ENCODE peak calls at places on chromosomes 4 and X, in four cellular contexts. I is Peyer's patch, V is mammary epithelial cell, B is fibroblast of lung. N is an unnamed sample. For H3K4me1, the result is how much of the 10 kb centered on the place peaks cover.

GRCh38 chrX:151019837-151020236 is 36.7 kb downstream of the HMGB3 start:
- DNase-seq in I (no peak), B (peak), V (peak), N (peak)

GRCh38 chrX:152847281-152847680 is 16.4 kb downstream of the NSDHL start:
- DNase-seq in V (no peak), I (no peak), B (no peak), N (no peak)

GRCh38 chr4:80529021-80529420 is 193.5 kb downstream of the CFAP299 start:
- DNase-seq in I (no peak), V (no peak), B (no peak), N (no peak)

GRCh38 chr4:145937990-145938611 is 522 bp downstream of the ZNF827 start:
- DNase-seq in V (peak), B (peak), I (peak), N (peak)

GRCh38 chr4:20543131-20543530 is 157.1 kb upstream of the PACRGL start:
- DNase-seq in B (no peak), V (no peak), I (no peak), N (no peak)

GRCh38 chr4:173182403-173182802 is 13.8 kb downstream of the GALNT7 start:
- DNase-seq in I (no peak), B (peak), V (peak), N (peak)

GRCh38 chr4:2768921-2769336 is 12.8 kb upstream of the TNIP2 start:
- DNase-seq in B (no peak), I (no peak), V (no peak), N (no peak)

GRCh38 chrX:21932277-21932996 is 8.1 kb upstream of the SMS start:
- DNase-seq in V (peak), I (no peak), B (peak), N (no peak)

GRCh38 chr4:152512483-152512882 is 23.4 kb downstream of the FBXW7 start:
- DNase-seq in B (no peak), I (no peak), V (no peak), N (no peak)

GRCh38 chr4:155442267-155443105 is 65.7 kb upstream of the MAP9 start:
- DNase-seq in I (peak), V (peak), B (peak), N (peak)

GRCh38 chrX:106039920-106040319 is 1.4 kb upstream of the SERPINA7 start:
- DNase-seq in B (no peak), V (peak), I (no peak), N (no peak)

GRCh38 chr4:155735506-155735905 is 23.3 kb upstream of the GUCY1B1 start:
- DNase-seq in I (no peak), V (no peak), B (no peak), N (no peak)

GRCh38 chr4:168183717-168184571 is 91.6 kb downstream of the ANXA10 start:
- DNase-seq in V (peak), B (peak), I (no peak), N (no peak)

GRCh38 chr4:113452868-113453620 is 308.5 kb downstream of the CAMK2D start:
- DNase-seq in V (no peak), B (peak), I (no peak), N (peak)

GRCh38 chrX:68878977-68879376 is 50.2 kb downstream of the EFNB1 start:
- DNase-seq in B (no peak), V (peak), I (no peak), N (peak)

GRCh38 chrX:137234651-137235402 is 201.0 kb upstream of the GPR101 start:
- DNase-seq in I (no peak), B (no peak), V (no peak), N (no peak)

GRCh38 chr4:38092701-38093100 is 132.5 kb downstream of the PTTG2 start:
- DNase-seq in V (peak), B (peak), I (no peak), N (no peak)

GRCh38 chrX:41922694-41923171 is 621 bp downstream of the CASK start:
- DNase-seq in I (peak), B (peak), V (peak), N (no peak)

GRCh38 chr4:93751410-93751809 is 77.1 kb upstream of the ATOH1 start:
- DNase-seq in V (no peak), B (no peak), I (no peak), N (no peak)

GRCh38 chrX:3046253-3046909 is 5.1 kb downstream of the ARSF start:
- DNase-seq in B (no peak), I (no peak), V (no peak), N (no peak)

GRCh38 chr4:82784615-82785247 is 13.9 kb downstream of the SCD5 start:
- DNase-seq in B (peak), I (no peak), V (no peak), N (no peak)

GRCh38 chrX:68989456-68989855 is 160.6 kb downstream of the EFNB1 start:
- DNase-seq in B (no peak), V (no peak), I (no peak), N (no peak)

GRCh38 chrX:13377537-13377936 is 57.7 kb upstream of the ATXN3L start:
- DNase-seq in B (peak), V (peak), I (no peak), N (no peak)

GRCh38 chr4:89136525-89136924 is 25.2 kb downstream of the TIGD2 start:
- DNase-seq in V (peak), I (no peak), B (peak), N (peak)

GRCh38 chr4:186851291-186852077 is 127.8 kb upstream of the FAT1 start:
- DNase-seq in V (no peak), B (no peak), I (no peak), N (no peak)

GRCh38 chrX:116114999-116115398 is 55.5 kb upstream of the AGTR2 start:
- DNase-seq in I (no peak), B (no peak), V (no peak), N (no peak)

GRCh38 chrX:116111497-116111896 is 59.0 kb upstream of the AGTR2 start:
- DNase-seq in V (no peak), I (no peak), B (no peak), N (no peak)

GRCh38 chrX:116111934-116112595 is 58.5 kb upstream of the AGTR2 start:
- DNase-seq in B (no peak), I (no peak), V (no peak), N (no peak)
- TF ChIP-seq CTCF in B (no peak), I (no peak), V (no peak), N (no peak)

DNA sequence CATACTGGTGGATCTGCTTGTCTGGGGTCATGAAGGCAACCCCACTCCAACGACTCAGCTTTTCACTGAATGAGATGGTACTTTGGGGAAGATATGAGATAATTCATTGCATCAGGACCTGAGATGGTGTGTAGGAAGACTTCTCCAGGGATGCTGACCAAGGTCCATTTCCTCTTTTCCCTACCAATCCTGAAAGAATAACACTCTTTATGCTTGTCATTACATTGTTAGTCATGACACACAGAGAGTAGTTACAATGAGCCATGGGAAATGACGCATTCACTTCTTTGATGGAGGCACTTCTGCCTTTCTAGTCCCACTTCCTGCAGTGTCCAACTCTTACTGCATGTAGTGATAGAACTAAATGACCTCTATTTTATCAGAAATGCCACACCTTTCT is 58.6 kb downstream of the AREG start:
- DNase-seq in V (peak), B (peak), I (no peak), N (no peak)
- H3K4me1 ChIP-seq in V (under half), B (under half), I (under half), N (under half)

DNA sequence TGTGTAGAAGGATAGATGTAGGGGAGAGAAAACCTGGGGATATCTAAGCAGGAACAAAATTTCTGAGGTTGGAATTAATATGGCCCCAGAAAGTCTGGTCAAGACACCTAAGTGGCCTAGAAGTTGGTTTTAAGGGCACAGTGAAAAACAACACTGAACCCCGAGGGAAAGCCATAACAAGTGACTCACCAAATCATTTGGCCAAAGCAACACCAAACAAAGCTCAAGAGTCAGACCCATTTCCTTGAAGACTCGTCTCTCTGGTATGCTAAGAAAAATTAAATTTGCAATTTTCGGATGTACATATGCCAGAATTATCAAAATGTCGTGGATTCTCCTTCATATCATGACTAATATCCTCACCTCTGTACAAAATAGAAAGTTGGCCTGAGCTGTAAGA is 162.9 kb downstream of the SMIM20 start:
- DNase-seq in I (no peak), V (no peak), B (peak), N (no peak)
- H3K27ac ChIP-seq in I (no peak), V (no peak), B (peak), N (no peak)

DNA sequence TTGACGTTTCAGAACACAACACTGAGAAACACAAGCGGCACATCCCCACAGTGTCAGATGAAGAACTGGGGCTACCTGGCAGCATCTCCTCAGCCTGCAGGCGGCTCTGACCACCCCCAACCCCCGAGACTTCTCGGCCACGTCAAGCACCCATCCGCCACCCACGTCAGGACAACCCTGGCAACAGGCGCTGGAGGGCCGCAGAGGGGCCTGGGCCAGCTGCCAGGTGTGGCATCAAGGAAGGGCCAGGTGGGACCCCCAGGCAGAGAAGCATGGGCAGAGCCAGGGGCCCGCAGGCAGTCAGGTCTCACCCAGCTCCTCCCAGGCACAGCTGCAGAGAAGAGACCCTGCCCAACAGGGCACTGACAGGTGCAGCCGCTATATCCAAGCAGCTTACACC is 22.3 kb downstream of the GAK start:
- DNase-seq in V (no peak), I (no peak), B (no peak), N (no peak)
- TF ChIP-seq CTCF in V (no peak), I (no peak), B (no peak), N (no peak)

DNA sequence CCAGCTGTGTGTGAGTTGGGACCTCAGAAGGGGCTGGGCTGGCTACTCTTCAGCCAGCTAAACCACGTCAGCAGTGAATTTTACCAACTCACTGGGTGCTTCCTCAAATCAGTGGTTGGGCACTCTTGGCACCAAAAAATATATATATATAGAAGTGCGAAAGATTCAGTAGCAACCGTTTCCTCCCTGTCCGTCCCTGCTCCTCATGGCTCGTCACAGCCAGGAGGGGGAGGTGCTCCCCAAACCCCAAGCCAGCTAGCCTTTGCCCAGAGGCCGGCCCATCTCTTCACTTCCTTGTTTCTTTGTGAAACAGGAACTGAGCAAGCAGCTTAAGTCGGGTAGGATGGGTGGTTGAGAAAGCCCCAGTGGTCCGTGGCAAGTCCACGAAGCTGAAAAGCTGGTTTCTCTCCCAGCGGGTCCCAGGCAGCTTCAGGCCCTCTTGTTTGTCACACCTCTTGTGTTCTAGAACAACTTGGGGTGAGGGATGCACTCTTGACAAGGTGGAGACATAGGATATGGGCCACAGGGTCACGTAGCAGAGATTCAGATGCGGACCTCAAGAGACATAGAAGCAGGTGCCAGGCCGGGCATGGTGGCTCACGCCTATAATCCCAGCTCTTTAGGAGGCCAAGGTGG is 6.8 kb upstream of the SASH3 start:
- DNase-seq in B (no peak), I (peak), V (no peak), N (no peak)
- H3K4me1 ChIP-seq in B (under half), I (under half), V (under half), N (under half)

DNA sequence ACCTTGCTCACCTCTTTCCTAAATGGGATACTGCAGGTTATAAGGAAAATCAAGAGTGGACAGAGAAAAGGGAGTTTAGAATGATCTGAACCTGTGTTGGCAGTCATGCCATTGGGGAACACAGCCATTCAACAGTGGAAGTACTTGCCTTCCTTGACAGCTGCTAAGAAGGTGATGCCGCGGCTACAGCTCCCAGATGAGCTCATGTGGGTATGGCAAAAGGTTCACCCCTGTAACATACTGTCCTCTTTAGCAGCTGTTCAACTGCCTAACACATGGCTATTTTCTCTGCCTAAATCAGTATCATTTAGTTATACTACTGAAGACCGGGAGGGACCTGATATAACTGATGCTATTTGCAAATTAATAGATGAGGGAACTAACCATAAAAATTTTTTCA is 76.8 kb downstream of the DCHS2 start:
- DNase-seq in V (no peak), B (no peak), I (no peak), N (no peak)
- H3K27ac ChIP-seq in V (no peak), B (no peak), I (no peak), N (no peak)

DNA sequence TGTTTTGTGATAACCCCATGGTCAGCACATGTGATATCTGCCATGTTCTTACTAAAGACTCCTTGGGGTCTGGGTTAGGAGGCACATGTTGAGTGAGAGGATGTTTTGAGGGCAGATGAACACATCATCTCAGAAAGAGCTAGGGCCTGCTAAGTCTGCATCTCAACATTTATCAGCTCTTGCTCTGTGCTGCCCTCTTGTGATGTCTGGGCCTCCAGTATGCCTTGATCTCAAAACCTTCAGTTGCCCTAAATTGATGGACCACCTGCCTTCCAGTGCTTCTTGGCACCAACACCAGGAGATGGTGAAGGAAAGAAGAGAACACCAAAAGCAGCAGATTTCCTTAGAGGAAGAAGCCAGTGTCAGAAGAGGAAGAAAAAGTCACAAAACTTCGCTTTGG is 22.5 kb downstream of the MID1 start:
- DNase-seq in B (no peak), V (no peak), I (no peak), N (peak)
- TF ChIP-seq CTCF in B (peak), V (peak), I (no peak), N (peak)

GRCh38 chr4:118757761-118758213 is 72.6 kb downstream of the METTL14 start:
- DNase-seq in V (peak), B (no peak), I (no peak), N (peak)

GRCh38 chr4:118755438-118756226 is 70.4 kb downstream of the METTL14 start:
- DNase-seq in B (no peak), V (no peak), I (no peak), N (no peak)

GRCh38 chr4:118756958-118757357 is 71.8 kb downstream of the METTL14 start:
- DNase-seq in I (no peak), B (no peak), V (no peak), N (peak)

GRCh38 chr4:118754890-118755289 is 69.7 kb downstream of the METTL14 start:
- DNase-seq in V (no peak), I (no peak), B (no peak), N (no peak)

GRCh38 chr4:118756429-118756828 is 71.2 kb downstream of the METTL14 start:
- DNase-seq in I (no peak), V (no peak), B (no peak), N (no peak)
- H3K4me1 ChIP-seq in I (under half), V (under half), B (under half), N (under half)

GRCh38 chr4:13543091-13543581 is 1.2 kb downstream of the NKX3-2 start:
- DNase-seq in I (no peak), B (no peak), V (no peak), N (peak)
- H3K27ac ChIP-seq in I (peak), B (no peak), V (no peak), N (no peak)

N was measured in foreskin keratinocyte.